ENCODE peak calls at places on chromosomes 5 and 9, in eight cellular contexts. One of them, this sample, is unnamed.

GRCh38 chr9:16544842-16545241 is 325.6 kb downstream of the BNC2 start:
- DNase-seq in right atrium auricular region: no peak
- DNase-seq in SJSA1: no peak
- DNase-seq in tibial nerve: no peak
- DNase-seq in PC-3: no peak
- DNase-seq in pancreas: no peak
- DNase-seq in mucosa of descending colon: no peak
- DNase-seq in CD8-positive, alpha-beta memory T cell: no peak
- DNase-seq in this sample: no peak

GRCh38 chr9:94802795-94803194 is 76.3 kb downstream of the AOPEP start:
- DNase-seq in right atrium auricular region: no peak
- DNase-seq in SJSA1: peak; percentile 57
- DNase-seq in tibial nerve: no peak
- DNase-seq in PC-3: no peak
- DNase-seq in pancreas: no peak
- DNase-seq in mucosa of descending colon: no peak
- DNase-seq in CD8-positive, alpha-beta memory T cell: no peak
- DNase-seq in this sample: no peak

GRCh38 chr5:122653087-122654017 is 121.5 kb upstream of the SNX2 start:
- DNase-seq in right atrium auricular region: no peak
- DNase-seq in SJSA1: no peak
- DNase-seq in tibial nerve: no peak
- DNase-seq in PC-3: peak; percentile 16
- DNase-seq in pancreas: no peak
- DNase-seq in mucosa of descending colon: no peak
- DNase-seq in CD8-positive, alpha-beta memory T cell: no peak
- DNase-seq in this sample: no peak

GRCh38 chr5:10676224-10676623 is 84.8 kb downstream of the DAP start:
- DNase-seq in right atrium auricular region: no peak
- DNase-seq in SJSA1: peak; percentile 47
- DNase-seq in tibial nerve: no peak
- DNase-seq in PC-3: no peak
- DNase-seq in pancreas: no peak
- DNase-seq in mucosa of descending colon: no peak
- DNase-seq in CD8-positive, alpha-beta memory T cell: no peak
- DNase-seq in this sample: no peak

GRCh38 chr9:115202960-115203751 is 85.2 kb upstream of the TNC start:
- DNase-seq in right atrium auricular region: no peak
- DNase-seq in SJSA1: no peak
- DNase-seq in tibial nerve: no peak
- DNase-seq in PC-3: no peak
- DNase-seq in pancreas: no peak
- DNase-seq in mucosa of descending colon: no peak
- DNase-seq in CD8-positive, alpha-beta memory T cell: no peak
- DNase-seq in this sample: no peak

GRCh38 chr5:65986796-65987195 is 60.4 kb downstream of the ERBIN start:
- DNase-seq in right atrium auricular region: no peak
- DNase-seq in SJSA1: no peak
- DNase-seq in tibial nerve: no peak
- DNase-seq in PC-3: no peak
- DNase-seq in pancreas: no peak
- DNase-seq in mucosa of descending colon: no peak
- DNase-seq in CD8-positive, alpha-beta memory T cell: no peak
- DNase-seq in this sample: no peak

GRCh38 chr5:160269017-160269416 is 39.7 kb downstream of the FABP6 start:
- DNase-seq in right atrium auricular region: peak; percentile 96
- DNase-seq in SJSA1: peak; percentile 78
- DNase-seq in tibial nerve: peak; percentile 54
- DNase-seq in PC-3: no peak
- DNase-seq in pancreas: peak; percentile 55
- DNase-seq in mucosa of descending colon: peak; percentile 81
- DNase-seq in CD8-positive, alpha-beta memory T cell: no peak
- DNase-seq in this sample: peak; percentile 95

GRCh38 chr5:83895860-83896259 is 175.2 kb upstream of the HAPLN1 start:
- DNase-seq in right atrium auricular region: no peak
- DNase-seq in SJSA1: no peak
- DNase-seq in tibial nerve: no peak
- DNase-seq in PC-3: no peak
- DNase-seq in pancreas: no peak
- DNase-seq in mucosa of descending colon: no peak
- DNase-seq in CD8-positive, alpha-beta memory T cell: no peak
- DNase-seq in this sample: no peak

GRCh38 chr5:88876714-88877113 is 6.3 kb downstream of the MEF2C start:
- DNase-seq in right atrium auricular region: no peak
- DNase-seq in SJSA1: no peak
- DNase-seq in tibial nerve: no peak
- DNase-seq in PC-3: no peak
- DNase-seq in pancreas: no peak
- DNase-seq in mucosa of descending colon: no peak
- DNase-seq in CD8-positive, alpha-beta memory T cell: no peak
- DNase-seq in this sample: no peak
- H3K4me1 ChIP-seq in right atrium auricular region: peaks cover 50% of the 10 kb centered on the region
- H3K4me1 ChIP-seq in SJSA1: peaks cover 21% of the 10 kb centered on the region
- H3K4me1 ChIP-seq in tibial nerve: peaks cover 10% of the 10 kb centered on the region
- H3K4me1 ChIP-seq in PC-3: peaks cover 60% of the 10 kb centered on the region
- H3K4me1 ChIP-seq in pancreas: no peaks in the 10 kb centered on the region
- H3K4me1 ChIP-seq in mucosa of descending colon: peaks cover 23% of the 10 kb centered on the region
- H3K4me1 ChIP-seq in CD8-positive, alpha-beta memory T cell: no peaks in the 10 kb centered on the region
- H3K4me1 ChIP-seq in this sample: no peaks in the 10 kb centered on the region

DNA sequence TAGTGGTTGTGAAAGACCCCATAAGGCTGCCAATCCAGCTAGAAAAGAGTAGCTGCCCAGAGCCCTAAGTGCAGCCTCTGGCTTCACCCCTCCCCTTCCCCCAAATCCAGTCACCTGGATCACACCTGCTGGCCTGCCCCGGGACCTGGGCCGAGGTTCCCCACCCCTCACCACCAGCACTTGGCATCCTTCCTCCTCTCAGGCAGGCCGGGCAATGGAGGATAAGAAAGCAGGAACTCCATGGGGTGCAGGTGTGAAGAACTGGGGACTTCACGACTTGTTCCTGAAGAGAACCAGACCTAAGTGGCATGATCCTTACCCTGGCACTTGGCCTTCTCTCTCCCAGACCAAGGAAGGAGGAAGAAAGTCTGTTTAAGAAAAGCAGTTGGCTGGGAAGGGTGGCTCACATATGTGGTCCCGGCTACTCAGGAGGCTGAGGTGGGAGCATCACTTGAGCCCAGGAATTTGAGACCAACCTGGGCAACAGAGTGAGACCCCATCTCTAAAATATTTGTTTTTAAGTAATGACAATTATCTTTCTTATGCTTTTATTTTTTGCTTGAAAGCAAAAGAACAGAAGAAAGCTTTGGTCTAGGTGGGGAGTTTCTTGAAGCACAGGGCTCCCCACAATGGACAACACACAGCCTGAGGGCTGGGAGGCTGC is 131.1 kb downstream of the PAX5 start:
- DNase-seq in right atrium auricular region: no peak
- DNase-seq in SJSA1: no peak
- DNase-seq in tibial nerve: no peak
- DNase-seq in PC-3: no peak
- DNase-seq in pancreas: no peak
- DNase-seq in mucosa of descending colon: no peak
- DNase-seq in CD8-positive, alpha-beta memory T cell: no peak
- DNase-seq in this sample: no peak
- H3K4me1 ChIP-seq in right atrium auricular region: no peaks in the 10 kb centered on the region
- H3K4me1 ChIP-seq in SJSA1: no peaks in the 10 kb centered on the region
- H3K4me1 ChIP-seq in tibial nerve: no peaks in the 10 kb centered on the region
- H3K4me1 ChIP-seq in PC-3: peaks cover 10% of the 10 kb centered on the region
- H3K4me1 ChIP-seq in pancreas: no peaks in the 10 kb centered on the region
- H3K4me1 ChIP-seq in mucosa of descending colon: no peaks in the 10 kb centered on the region
- H3K4me1 ChIP-seq in CD8-positive, alpha-beta memory T cell: no peaks in the 10 kb centered on the region
- H3K4me1 ChIP-seq in this sample: no peaks in the 10 kb centered on the region

GRCh38 chr9:110109331-110110110 is 98.4 kb downstream of the C9orf152 start:
- DNase-seq in right atrium auricular region: no peak
- DNase-seq in SJSA1: no peak
- DNase-seq in tibial nerve: no peak
- DNase-seq in PC-3: no peak
- DNase-seq in pancreas: no peak
- DNase-seq in mucosa of descending colon: no peak
- DNase-seq in CD8-positive, alpha-beta memory T cell: no peak
- DNase-seq in this sample: no peak
- H3K4me1 ChIP-seq in right atrium auricular region: peaks cover 36% of the 10 kb centered on the region
- H3K4me1 ChIP-seq in SJSA1: peaks cover 31% of the 10 kb centered on the region
- H3K4me1 ChIP-seq in tibial nerve: peaks cover 3% of the 10 kb centered on the region
- H3K4me1 ChIP-seq in PC-3: no peaks in the 10 kb centered on the region
- H3K4me1 ChIP-seq in pancreas: no peaks in the 10 kb centered on the region
- H3K4me1 ChIP-seq in mucosa of descending colon: no peaks in the 10 kb centered on the region
- H3K4me1 ChIP-seq in CD8-positive, alpha-beta memory T cell: no peaks in the 10 kb centered on the region
- H3K4me1 ChIP-seq in this sample: no peaks in the 10 kb centered on the region

GRCh38 chr5:110562189-110562588 is 164.3 kb downstream of the TMEM232 start:
- DNase-seq in right atrium auricular region: no peak
- DNase-seq in SJSA1: no peak
- DNase-seq in tibial nerve: no peak
- DNase-seq in PC-3: no peak
- DNase-seq in pancreas: no peak
- DNase-seq in mucosa of descending colon: no peak
- DNase-seq in CD8-positive, alpha-beta memory T cell: no peak
- DNase-seq in this sample: no peak
- H3K4me1 ChIP-seq in right atrium auricular region: no peaks in the 10 kb centered on the region
- H3K4me1 ChIP-seq in SJSA1: no peaks in the 10 kb centered on the region
- H3K4me1 ChIP-seq in tibial nerve: no peaks in the 10 kb centered on the region
- H3K4me1 ChIP-seq in PC-3: no peaks in the 10 kb centered on the region
- H3K4me1 ChIP-seq in pancreas: no peaks in the 10 kb centered on the region
- H3K4me1 ChIP-seq in mucosa of descending colon: no peaks in the 10 kb centered on the region
- H3K4me1 ChIP-seq in CD8-positive, alpha-beta memory T cell: no peaks in the 10 kb centered on the region
- H3K4me1 ChIP-seq in this sample: no peaks in the 10 kb centered on the region

DNA sequence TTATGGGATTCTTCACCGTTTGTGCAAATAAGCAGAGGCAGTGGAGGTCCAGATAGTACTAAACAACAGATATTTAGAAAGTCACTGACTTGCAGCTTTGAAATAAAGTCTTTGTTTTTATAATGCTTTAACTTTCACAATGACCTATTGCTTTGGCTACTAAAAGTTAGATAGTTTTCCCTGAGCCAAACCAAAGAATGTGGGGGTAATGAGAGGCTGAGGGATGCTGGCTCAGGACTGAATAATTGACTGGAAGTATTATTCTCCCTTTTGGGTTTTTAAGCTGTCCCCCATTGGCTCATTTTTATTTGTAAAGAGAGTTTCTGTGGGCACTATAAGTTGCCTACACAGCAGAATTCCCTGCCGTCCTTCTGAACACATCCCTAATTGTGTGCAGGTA is 99.2 kb upstream of the ACTBL2 start:
- DNase-seq in right atrium auricular region: no peak
- DNase-seq in SJSA1: no peak
- DNase-seq in tibial nerve: no peak
- DNase-seq in PC-3: no peak
- DNase-seq in pancreas: no peak
- DNase-seq in mucosa of descending colon: no peak
- DNase-seq in CD8-positive, alpha-beta memory T cell: no peak
- DNase-seq in this sample: no peak
- H3K4me1 ChIP-seq in right atrium auricular region: peaks cover 4% of the 10 kb centered on the region
- H3K4me1 ChIP-seq in SJSA1: no peaks in the 10 kb centered on the region
- H3K4me1 ChIP-seq in tibial nerve: no peaks in the 10 kb centered on the region
- H3K4me1 ChIP-seq in PC-3: no peaks in the 10 kb centered on the region
- H3K4me1 ChIP-seq in pancreas: no peaks in the 10 kb centered on the region
- H3K4me1 ChIP-seq in mucosa of descending colon: no peaks in the 10 kb centered on the region
- H3K4me1 ChIP-seq in CD8-positive, alpha-beta memory T cell: no peaks in the 10 kb centered on the region
- H3K4me1 ChIP-seq in this sample: no peaks in the 10 kb centered on the region

GRCh38 chr9:134335490-134336173 is 9.4 kb downstream of the RXRA start:
- DNase-seq in right atrium auricular region: no peak
- DNase-seq in SJSA1: no peak
- DNase-seq in tibial nerve: no peak
- DNase-seq in PC-3: no peak
- DNase-seq in pancreas: no peak
- DNase-seq in mucosa of descending colon: peak; percentile 83
- DNase-seq in CD8-positive, alpha-beta memory T cell: no peak
- DNase-seq in this sample: no peak
- H3K4me1 ChIP-seq in right atrium auricular region: peaks cover 100% of the 10 kb centered on the region
- H3K4me1 ChIP-seq in SJSA1: peaks cover 7% of the 10 kb centered on the region
- H3K4me1 ChIP-seq in tibial nerve: peaks cover 79% of the 10 kb centered on the region
- H3K4me1 ChIP-seq in PC-3: no peaks in the 10 kb centered on the region
- H3K4me1 ChIP-seq in pancreas: peaks cover 41% of the 10 kb centered on the region
- H3K4me1 ChIP-seq in mucosa of descending colon: peaks cover 96% of the 10 kb centered on the region
- H3K4me1 ChIP-seq in CD8-positive, alpha-beta memory T cell: no peaks in the 10 kb centered on the region
- H3K4me1 ChIP-seq in this sample: peaks cover 22% of the 10 kb centered on the region

DNA sequence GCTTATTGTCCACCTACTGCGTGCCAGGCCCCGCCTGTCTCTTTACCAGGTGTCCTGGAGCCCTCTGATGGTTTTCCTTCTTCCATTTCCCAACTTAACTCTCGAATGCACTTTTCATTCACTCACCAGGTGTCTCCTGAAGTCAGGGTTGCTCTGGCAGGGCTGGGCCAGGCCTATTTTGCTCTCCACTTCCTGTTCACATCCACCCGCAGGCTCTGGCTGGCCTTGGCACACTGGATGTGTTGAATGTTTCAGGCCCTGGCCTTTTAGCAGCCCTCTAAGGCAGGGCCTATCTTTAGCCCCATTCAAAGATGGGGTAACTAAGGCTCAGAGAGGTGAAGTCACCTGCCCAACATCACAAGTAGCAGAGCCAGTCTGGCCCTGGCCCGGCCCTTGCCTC is 16.4 kb downstream of the LRRC8A start:
- DNase-seq in right atrium auricular region: no peak
- DNase-seq in SJSA1: no peak
- DNase-seq in tibial nerve: no peak
- DNase-seq in PC-3: no peak
- DNase-seq in pancreas: no peak
- DNase-seq in mucosa of descending colon: no peak
- DNase-seq in CD8-positive, alpha-beta memory T cell: no peak
- DNase-seq in this sample: no peak
- H3K4me1 ChIP-seq in right atrium auricular region: peaks cover 52% of the 10 kb centered on the region
- H3K4me1 ChIP-seq in SJSA1: peaks cover 18% of the 10 kb centered on the region
- H3K4me1 ChIP-seq in tibial nerve: peaks cover 8% of the 10 kb centered on the region
- H3K4me1 ChIP-seq in PC-3: peaks cover 26% of the 10 kb centered on the region
- H3K4me1 ChIP-seq in pancreas: peaks cover 5% of the 10 kb centered on the region
- H3K4me1 ChIP-seq in mucosa of descending colon: peaks cover 14% of the 10 kb centered on the region
- H3K4me1 ChIP-seq in CD8-positive, alpha-beta memory T cell: peaks cover 99% of the 10 kb centered on the region
- H3K4me1 ChIP-seq in this sample: peaks cover 24% of the 10 kb centered on the region

GRCh38 chr9:127961613-127962150 is 19.1 kb downstream of the EEIG1 start:
- DNase-seq in right atrium auricular region: no peak
- DNase-seq in SJSA1: no peak
- DNase-seq in tibial nerve: no peak
- DNase-seq in PC-3: no peak
- DNase-seq in pancreas: no peak
- DNase-seq in mucosa of descending colon: peak; percentile 49
- DNase-seq in CD8-positive, alpha-beta memory T cell: no peak
- DNase-seq in this sample: no peak
- H3K4me1 ChIP-seq in right atrium auricular region: peaks cover 61% of the 10 kb centered on the region
- H3K4me1 ChIP-seq in SJSA1: peaks cover 12% of the 10 kb centered on the region
- H3K4me1 ChIP-seq in tibial nerve: peaks cover 61% of the 10 kb centered on the region
- H3K4me1 ChIP-seq in PC-3: peaks cover 17% of the 10 kb centered on the region
- H3K4me1 ChIP-seq in pancreas: peaks cover 46% of the 10 kb centered on the region
- H3K4me1 ChIP-seq in mucosa of descending colon: peaks cover 51% of the 10 kb centered on the region
- H3K4me1 ChIP-seq in CD8-positive, alpha-beta memory T cell: peaks cover 100% of the 10 kb centered on the region
- H3K4me1 ChIP-seq in this sample: peaks cover 47% of the 10 kb centered on the region